ENCODE peak calls at places on chromosomes 4 and X, in ten cellular contexts. O is stimulated activated CD4-positive, alpha-beta T cell treated with anti-CD3 and anti-CD28 coated beads, TNF-alpha, amount 100 ng/mL, for 48 hours; N is neural crest cell; E is skeletal muscle cell; A is activated CD8-positive, alpha-beta memory T cell treated with anti-CD3 and anti-CD28 coated beads for 24 hours; R is amniotic stem cell; K is activated CD4-positive, alpha-beta T cell treated with anti-CD3 and anti-CD28 coated beads for 1 hour; W is pancreas; P is spleen; Y is sigmoid colon. G is an unnamed sample.

GRCh38 chr4:183185018-183185417 is 86.0 kb downstream of the WWC2 start:
- DNase-seq in P (no peak), Y (no peak), O (peak), W (no peak), E (no peak), K (no peak), A (no peak), R (no peak), N (no peak), G (no peak)

GRCh38 chrX:137227164-137227563 is 193.4 kb upstream of the GPR101 start:
- DNase-seq in N (no peak), R (no peak), Y (no peak), A (no peak), P (no peak), E (no peak), K (no peak), O (no peak), W (no peak), G (no peak)

GRCh38 chrX:21996872-21997271 is 35.3 kb upstream of the PHEX start:
- DNase-seq in E (peak), O (no peak), A (no peak), K (no peak), P (no peak), N (no peak), R (no peak), Y (no peak), W (no peak), G (no peak)

GRCh38 chr4:11261066-11261850 is 167.4 kb downstream of the HS3ST1 start:
- DNase-seq in O (no peak), P (no peak), W (no peak), N (no peak), E (no peak), A (no peak), Y (no peak), K (no peak), R (no peak), G (no peak)

GRCh38 chr4:74394476-74395136 is 29.7 kb downstream of the EREG start:
- DNase-seq in K (no peak), O (no peak), W (no peak), Y (no peak), R (no peak), P (no peak), A (no peak), N (no peak), E (no peak), G (no peak)

GRCh38 chr4:164937576-164938270 is 39.7 kb downstream of the TRIM61 start:
- DNase-seq in O (no peak), K (no peak), E (peak), N (no peak), A (no peak), W (no peak), Y (no peak), R (no peak), P (no peak), G (no peak)

GRCh38 chr4:80058740-80059139 is 14.3 kb downstream of the ANTXR2 start:
- DNase-seq in A (no peak), K (no peak), R (no peak), E (no peak), N (no peak), W (no peak), Y (no peak), P (no peak), O (no peak), G (no peak)

GRCh38 chr4:179110356-179110755 is 1668.1 kb upstream of the AGA start:
- DNase-seq in N (no peak), A (no peak), R (peak), P (no peak), O (no peak), K (no peak), E (peak), W (no peak), Y (no peak), G (no peak)

GRCh38 chr4:143336828-143337599 is at the start of gene GAB1:
- DNase-seq in N (peak), P (peak), K (no peak), R (peak), W (peak), Y (peak), A (peak), E (peak), O (no peak), G (peak)

GRCh38 chr4:88661724-88662123 is 35.9 kb downstream of the NAP1L5 start:
- DNase-seq in N (no peak), W (no peak), E (peak), Y (no peak), A (no peak), R (peak), K (no peak), O (no peak), P (no peak), G (no peak)

GRCh38 chr4:39279416-39279815 is 86.7 kb downstream of the RFC1 start:
- DNase-seq in N (no peak), E (no peak), P (no peak), Y (no peak), O (no peak), R (no peak), W (no peak), A (no peak), K (no peak), G (no peak)

GRCh38 chrX:94743478-94743877 is 1069.5 kb downstream of the FAM133A start:
- DNase-seq in A (no peak), Y (no peak), K (no peak), O (no peak), N (no peak), W (no peak), R (no peak), E (no peak), P (no peak), G (no peak)

GRCh38 chr4:117971406-117971805 is 62.9 kb upstream of the NDST3 start:
- DNase-seq in W (no peak), N (no peak), K (no peak), O (no peak), P (no peak), R (no peak), E (no peak), Y (no peak), A (no peak), G (no peak)

GRCh38 chrX:110734894-110735541 is 60.6 kb downstream of the CHRDL1 start:
- DNase-seq in A (no peak), O (no peak), P (no peak), E (peak), Y (no peak), K (no peak), W (no peak), R (peak), N (no peak), G (no peak)

GRCh38 chr4:176339936-176340761 is 20.4 kb downstream of the SPCS3 start:
- DNase-seq in R (no peak), O (no peak), Y (no peak), P (no peak), W (no peak), E (no peak), K (no peak), A (no peak), N (no peak), G (no peak)

GRCh38 chr4:94576163-94576562 is 124.4 kb downstream of the PDLIM5 start:
- DNase-seq in E (no peak), R (no peak), W (no peak), Y (no peak), N (no peak), K (no peak), P (no peak), O (no peak), A (no peak), G (no peak)

GRCh38 chr4:139734875-139735380 is 69.3 kb downstream of the MGST2 start:
- DNase-seq in K (peak), O (peak), P (peak), W (peak), A (peak), R (peak), N (peak), Y (peak), E (peak), G (peak)

GRCh38 chr4:108943971-108944370 is 181.1 kb upstream of the ETNPPL start:
- DNase-seq in W (no peak), N (no peak), R (no peak), K (no peak), O (no peak), E (no peak), Y (no peak), A (no peak), P (no peak), G (no peak)

GRCh38 chr4:37438880-37439279 is 194.3 kb downstream of the NWD2 start:
- DNase-seq in P (no peak), W (no peak), K (no peak), N (no peak), E (no peak), A (no peak), Y (no peak), O (no peak), R (no peak), G (no peak)

G was measured in right cardiac atrium.